ENCODE peak calls at places on chromosomes 11 and 22, in nine cellular contexts. One of them, this sample, is unnamed.

GRCh38 chr11:795638-796564 is 2.2 kb downstream of the SLC25A22 start:
- DNase-seq in EL: peak; percentile 95
- DNase-seq in AG20443: peak; percentile 92
- DNase-seq in activated T-cell treated with anti-CD3 and anti-CD28 coated beads, Interleukin-2, amount 50 U/mL, for 4 hours: peak; percentile 71
- DNase-seq in mesothelial cell of epicardium: no peak
- DNase-seq in left cardiac atrium: peak; percentile 81
- DNase-seq in left lung: peak; percentile 90
- DNase-seq in spleen: peak; percentile 94
- DNase-seq in HFF-Myc: no peak
- DNase-seq in this sample: no peak

GRCh38 chr11:35907648-35908431 is 36.0 kb upstream of the LDLRAD3 start:
- DNase-seq in EL: peak; percentile 55
- DNase-seq in AG20443: no peak
- DNase-seq in activated T-cell treated with anti-CD3 and anti-CD28 coated beads, Interleukin-2, amount 50 U/mL, for 4 hours: no peak
- DNase-seq in mesothelial cell of epicardium: no peak
- DNase-seq in left cardiac atrium: no peak
- DNase-seq in left lung: no peak
- DNase-seq in spleen: no peak
- DNase-seq in HFF-Myc: peak; percentile 22
- DNase-seq in this sample: no peak

GRCh38 chr22:50527921-50528681 is 1.7 kb downstream of the TYMP start:
- DNase-seq in EL: no peak
- DNase-seq in AG20443: no peak
- DNase-seq in activated T-cell treated with anti-CD3 and anti-CD28 coated beads, Interleukin-2, amount 50 U/mL, for 4 hours: no peak
- DNase-seq in mesothelial cell of epicardium: no peak
- DNase-seq in left cardiac atrium: peak; percentile 26
- DNase-seq in left lung: peak; percentile 49
- DNase-seq in spleen: no peak
- DNase-seq in HFF-Myc: no peak
- DNase-seq in this sample: no peak

GRCh38 chr11:645536-645935 is 8.5 kb downstream of the DRD4 start:
- DNase-seq in EL: no peak
- DNase-seq in AG20443: peak; percentile 3
- DNase-seq in activated T-cell treated with anti-CD3 and anti-CD28 coated beads, Interleukin-2, amount 50 U/mL, for 4 hours: no peak
- DNase-seq in mesothelial cell of epicardium: no peak
- DNase-seq in left cardiac atrium: no peak
- DNase-seq in left lung: peak; percentile 63
- DNase-seq in spleen: no peak
- DNase-seq in HFF-Myc: no peak
- DNase-seq in this sample: no peak

GRCh38 chr11:69559181-69559580 is 77.7 kb downstream of the LINC01488 start:
- DNase-seq in EL: peak; percentile 21
- DNase-seq in AG20443: peak; percentile 7
- DNase-seq in activated T-cell treated with anti-CD3 and anti-CD28 coated beads, Interleukin-2, amount 50 U/mL, for 4 hours: no peak
- DNase-seq in mesothelial cell of epicardium: no peak
- DNase-seq in left cardiac atrium: no peak
- DNase-seq in left lung: no peak
- DNase-seq in spleen: no peak
- DNase-seq in HFF-Myc: no peak
- DNase-seq in this sample: no peak

GRCh38 chr11:87892291-87892690 is 283.0 kb downstream of the RAB38 start:
- DNase-seq in EL: no peak
- DNase-seq in AG20443: no peak
- DNase-seq in activated T-cell treated with anti-CD3 and anti-CD28 coated beads, Interleukin-2, amount 50 U/mL, for 4 hours: no peak
- DNase-seq in mesothelial cell of epicardium: no peak
- DNase-seq in left cardiac atrium: no peak
- DNase-seq in left lung: no peak
- DNase-seq in spleen: no peak
- DNase-seq in HFF-Myc: no peak
- DNase-seq in this sample: no peak

GRCh38 chr22:32245042-32245441 is 10.1 kb downstream of the SLC5A4 start:
- DNase-seq in EL: no peak
- DNase-seq in AG20443: no peak
- DNase-seq in activated T-cell treated with anti-CD3 and anti-CD28 coated beads, Interleukin-2, amount 50 U/mL, for 4 hours: no peak
- DNase-seq in mesothelial cell of epicardium: no peak
- DNase-seq in left cardiac atrium: no peak
- DNase-seq in left lung: no peak
- DNase-seq in spleen: no peak
- DNase-seq in HFF-Myc: no peak
- DNase-seq in this sample: no peak

GRCh38 chr11:76691655-76692054 is 21.1 kb upstream of the LRRC32 start:
- DNase-seq in EL: no peak
- DNase-seq in AG20443: no peak
- DNase-seq in activated T-cell treated with anti-CD3 and anti-CD28 coated beads, Interleukin-2, amount 50 U/mL, for 4 hours: no peak
- DNase-seq in mesothelial cell of epicardium: no peak
- DNase-seq in left cardiac atrium: no peak
- DNase-seq in left lung: no peak
- DNase-seq in spleen: no peak
- DNase-seq in HFF-Myc: no peak
- DNase-seq in this sample: no peak

GRCh38 chr22:43731986-43732385 is 80.1 kb downstream of the EFCAB6 start:
- DNase-seq in EL: no peak
- DNase-seq in AG20443: peak; percentile 41
- DNase-seq in activated T-cell treated with anti-CD3 and anti-CD28 coated beads, Interleukin-2, amount 50 U/mL, for 4 hours: no peak
- DNase-seq in mesothelial cell of epicardium: no peak
- DNase-seq in left cardiac atrium: no peak
- DNase-seq in left lung: no peak
- DNase-seq in spleen: no peak
- DNase-seq in HFF-Myc: no peak
- DNase-seq in this sample: no peak

GRCh38 chr22:18095101-18095805 is 15.4 kb upstream of the TUBA8 start:
- DNase-seq in EL: peak; percentile 14
- DNase-seq in AG20443: no peak
- DNase-seq in activated T-cell treated with anti-CD3 and anti-CD28 coated beads, Interleukin-2, amount 50 U/mL, for 4 hours: no peak
- DNase-seq in mesothelial cell of epicardium: no peak
- DNase-seq in left cardiac atrium: no peak
- DNase-seq in left lung: no peak
- DNase-seq in spleen: peak; percentile 43
- DNase-seq in HFF-Myc: no peak
- DNase-seq in this sample: no peak

This sample was measured in cardiac septum.